ENCODE peak calls at places on chromosomes 6 and 20, in six cellular contexts. One of them, this sample, is unnamed.

GRCh38 chr20:31494131-31494530 is 19.0 kb downstream of the REM1 start:
- DNase-seq in H9: peak; percentile 73
- DNase-seq in H1: peak; percentile 67
- DNase-seq in neuronal stem cell: no peak
- DNase-seq in IMR-90: peak; percentile 41
- DNase-seq in mesenchymal stem cell: peak; percentile 52
- DNase-seq in this sample: peak; percentile 85

GRCh38 chr6:42960243-42961019 is at the start of gene GNMT:
- DNase-seq in IMR-90: no peak
- DNase-seq in mesenchymal stem cell: peak; percentile 35
- DNase-seq in neuronal stem cell: peak; percentile 42
- DNase-seq in H1: peak; percentile 90
- DNase-seq in H9: peak; percentile 91
- DNase-seq in this sample: peak; percentile 73

GRCh38 chr6:5499644-5500306 is 238.5 kb downstream of the FARS2 start:
- DNase-seq in mesenchymal stem cell: peak; percentile 43
- DNase-seq in H1: no peak
- DNase-seq in neuronal stem cell: no peak
- DNase-seq in H9: no peak
- DNase-seq in IMR-90: peak; percentile 76
- DNase-seq in this sample: no peak

GRCh38 chr6:170279977-170280688 is 10.7 kb downstream of the DLL1 start:
- DNase-seq in IMR-90: peak; percentile 12
- DNase-seq in H1: no peak
- DNase-seq in H9: no peak
- DNase-seq in mesenchymal stem cell: no peak
- DNase-seq in neuronal stem cell: no peak
- DNase-seq in this sample: peak; percentile 54

GRCh38 chr6:28683945-28684538 is 158.4 kb downstream of the GPX5 start:
- DNase-seq in mesenchymal stem cell: peak; percentile 58
- DNase-seq in neuronal stem cell: peak; percentile 35
- DNase-seq in H1: no peak
- DNase-seq in IMR-90: peak; percentile 34
- DNase-seq in H9: peak; percentile 32
- DNase-seq in this sample: peak; percentile 69

GRCh38 chr6:41335296-41335695 is at the start of gene NCR2:
- DNase-seq in neuronal stem cell: no peak
- DNase-seq in IMR-90: no peak
- DNase-seq in mesenchymal stem cell: no peak
- DNase-seq in H1: no peak
- DNase-seq in H9: no peak
- DNase-seq in this sample: no peak

GRCh38 chr20:7399114-7399513 is 541.1 kb downstream of the HAO1 start:
- DNase-seq in H9: no peak
- DNase-seq in IMR-90: no peak
- DNase-seq in H1: no peak
- DNase-seq in neuronal stem cell: no peak
- DNase-seq in mesenchymal stem cell: no peak
- DNase-seq in this sample: no peak

GRCh38 chr6:108549741-108550140 is 11.0 kb upstream of the FOXO3 start:
- DNase-seq in IMR-90: no peak
- DNase-seq in neuronal stem cell: no peak
- DNase-seq in H1: no peak
- DNase-seq in H9: no peak
- DNase-seq in mesenchymal stem cell: peak; percentile 12
- DNase-seq in this sample: no peak

GRCh38 chr6:5898563-5898962 is 108.2 kb downstream of the NRN1 start:
- DNase-seq in neuronal stem cell: no peak
- DNase-seq in H9: peak; percentile 37
- DNase-seq in mesenchymal stem cell: no peak
- DNase-seq in H1: no peak
- DNase-seq in IMR-90: no peak
- DNase-seq in this sample: no peak

GRCh38 chr20:19275630-19276071 is 63.2 kb downstream of the SLC24A3 start:
- DNase-seq in neuronal stem cell: no peak
- DNase-seq in H9: no peak
- DNase-seq in H1: no peak
- DNase-seq in mesenchymal stem cell: no peak
- DNase-seq in IMR-90: no peak
- DNase-seq in this sample: no peak

GRCh38 chr6:81215092-81215432 is 537.4 kb downstream of the TENT5A start:
- DNase-seq in IMR-90: no peak
- DNase-seq in neuronal stem cell: no peak
- DNase-seq in mesenchymal stem cell: no peak
- DNase-seq in H1: no peak
- DNase-seq in H9: peak; percentile 28
- DNase-seq in this sample: no peak

GRCh38 chr6:52362443-52363221 is 681 bp downstream of the PAQR8 start:
- DNase-seq in neuronal stem cell: peak; percentile 27
- DNase-seq in mesenchymal stem cell: peak; percentile 38
- DNase-seq in IMR-90: no peak
- DNase-seq in H1: peak; percentile 79
- DNase-seq in H9: peak; percentile 58
- DNase-seq in this sample: no peak

GRCh38 chr20:50434653-50435396 is 75.4 kb upstream of the PTPN1 start:
- DNase-seq in IMR-90: peak; percentile 86
- DNase-seq in mesenchymal stem cell: peak; percentile 92
- DNase-seq in H9: no peak
- DNase-seq in neuronal stem cell: no peak
- DNase-seq in H1: no peak
- DNase-seq in this sample: no peak

GRCh38 chr6:37218061-37218460 is 39.5 kb upstream of the TBC1D22B start:
- DNase-seq in H9: no peak
- DNase-seq in IMR-90: no peak
- DNase-seq in mesenchymal stem cell: no peak
- DNase-seq in neuronal stem cell: no peak
- DNase-seq in H1: no peak
- DNase-seq in this sample: no peak

GRCh38 chr6:160927416-160927815 is 64.2 kb upstream of the MAP3K4 start:
- DNase-seq in H9: no peak
- DNase-seq in H1: no peak
- DNase-seq in IMR-90: no peak
- DNase-seq in mesenchymal stem cell: no peak
- DNase-seq in neuronal stem cell: no peak
- DNase-seq in this sample: peak; percentile 83

GRCh38 chr6:112231609-112232060 is 22.7 kb downstream of the LAMA4 start:
- DNase-seq in mesenchymal stem cell: no peak
- DNase-seq in H9: no peak
- DNase-seq in H1: no peak
- DNase-seq in IMR-90: peak; percentile 49
- DNase-seq in neuronal stem cell: no peak
- DNase-seq in this sample: no peak

GRCh38 chr20:18403269-18403668 is 63.6 kb downstream of the DZANK1 start:
- DNase-seq in mesenchymal stem cell: no peak
- DNase-seq in IMR-90: no peak
- DNase-seq in neuronal stem cell: no peak
- DNase-seq in H1: no peak
- DNase-seq in H9: no peak
- DNase-seq in this sample: no peak

GRCh38 chr20:63061701-63062100 is 54.9 kb upstream of the BHLHE23 start:
- DNase-seq in IMR-90: no peak
- DNase-seq in neuronal stem cell: no peak
- DNase-seq in H9: peak; percentile 16
- DNase-seq in H1: no peak
- DNase-seq in mesenchymal stem cell: no peak
- DNase-seq in this sample: no peak

GRCh38 chr6:29793796-29794195 is 33.8 kb upstream of the HLA-G start:
- DNase-seq in mesenchymal stem cell: no peak
- DNase-seq in H1: no peak
- DNase-seq in neuronal stem cell: no peak
- DNase-seq in IMR-90: no peak
- DNase-seq in H9: no peak
- DNase-seq in this sample: no peak

GRCh38 chr6:134491473-134491872 is 173.6 kb upstream of the SGK1 start:
- DNase-seq in IMR-90: peak; percentile 68
- DNase-seq in mesenchymal stem cell: peak; percentile 18
- DNase-seq in H1: no peak
- DNase-seq in H9: no peak
- DNase-seq in neuronal stem cell: no peak
- DNase-seq in this sample: no peak

GRCh38 chr6:155261146-155261900 is 2.5 kb upstream of the CLDN20 start:
- DNase-seq in IMR-90: no peak
- DNase-seq in neuronal stem cell: peak; percentile 40
- DNase-seq in H9: peak; percentile 74
- DNase-seq in H1: no peak
- DNase-seq in mesenchymal stem cell: no peak
- DNase-seq in this sample: no peak
- H4K91ac ChIP-seq in IMR-90: no peak overlapping the region
- H4K91ac ChIP-seq in neuronal stem cell: no peak overlapping the region
- H4K91ac ChIP-seq in H9: no peak overlapping the region
- H4K91ac ChIP-seq in H1: no peak overlapping the region
- H4K91ac ChIP-seq in mesenchymal stem cell: no peak overlapping the region
- H4K91ac ChIP-seq in this sample: no peak overlapping the region

DNA sequence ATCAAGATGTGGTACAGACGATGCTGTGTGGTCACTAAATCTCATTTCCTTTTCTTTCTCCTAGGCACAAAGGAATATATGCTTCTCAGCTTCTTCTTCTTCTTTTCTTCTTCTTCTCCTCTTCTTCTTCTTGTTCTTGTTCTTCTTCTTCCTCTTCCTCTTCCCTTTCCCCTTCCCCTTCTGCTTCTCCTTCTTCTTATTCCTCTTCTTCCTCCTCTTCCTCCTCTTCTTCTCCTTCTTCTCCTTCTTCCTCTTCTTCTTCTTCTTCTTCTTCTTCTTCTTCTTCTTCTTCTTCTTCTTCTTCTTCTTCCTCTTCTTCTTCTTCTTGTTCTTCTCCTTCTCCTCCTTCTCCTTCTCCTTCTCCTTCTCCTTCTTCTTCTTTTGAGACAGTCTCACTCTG is 190.4 kb upstream of the DTNBP1 start:
- DNase-seq in IMR-90: no peak
- DNase-seq in mesenchymal stem cell: no peak
- DNase-seq in neuronal stem cell: no peak
- DNase-seq in H1: no peak
- DNase-seq in H9: no peak
- DNase-seq in this sample: no peak
- H3K14ac ChIP-seq in IMR-90: no peak overlapping the region
- H3K14ac ChIP-seq in mesenchymal stem cell: no peak overlapping the region
- H3K14ac ChIP-seq in neuronal stem cell: no peak overlapping the region
- H3K14ac ChIP-seq in H1: no peak overlapping the region
- H3K14ac ChIP-seq in H9: no peak overlapping the region
- H3K14ac ChIP-seq in this sample: no peak overlapping the region

GRCh38 chr20:52432740-52433139 is 241.2 kb upstream of the ZFP64 start:
- DNase-seq in neuronal stem cell: no peak
- DNase-seq in H1: no peak
- DNase-seq in mesenchymal stem cell: no peak
- DNase-seq in H9: no peak
- DNase-seq in IMR-90: no peak
- DNase-seq in this sample: no peak

GRCh38 chr20:52438326-52438963 is 246.9 kb upstream of the ZFP64 start:
- DNase-seq in H1: peak; percentile 48
- DNase-seq in H9: no peak
- DNase-seq in mesenchymal stem cell: no peak
- DNase-seq in neuronal stem cell: no peak
- DNase-seq in IMR-90: no peak
- DNase-seq in this sample: no peak

GRCh38 chr20:52434041-52434425 is 242.5 kb upstream of the ZFP64 start:
- DNase-seq in mesenchymal stem cell: no peak
- DNase-seq in IMR-90: no peak
- DNase-seq in H1: no peak
- DNase-seq in H9: no peak
- DNase-seq in neuronal stem cell: no peak
- DNase-seq in this sample: no peak

GRCh38 chr20:52433326-52434040 is 241.9 kb upstream of the ZFP64 start:
- DNase-seq in neuronal stem cell: no peak
- DNase-seq in IMR-90: no peak
- DNase-seq in mesenchymal stem cell: no peak
- DNase-seq in H1: no peak
- DNase-seq in H9: no peak
- DNase-seq in this sample: no peak

DNA sequence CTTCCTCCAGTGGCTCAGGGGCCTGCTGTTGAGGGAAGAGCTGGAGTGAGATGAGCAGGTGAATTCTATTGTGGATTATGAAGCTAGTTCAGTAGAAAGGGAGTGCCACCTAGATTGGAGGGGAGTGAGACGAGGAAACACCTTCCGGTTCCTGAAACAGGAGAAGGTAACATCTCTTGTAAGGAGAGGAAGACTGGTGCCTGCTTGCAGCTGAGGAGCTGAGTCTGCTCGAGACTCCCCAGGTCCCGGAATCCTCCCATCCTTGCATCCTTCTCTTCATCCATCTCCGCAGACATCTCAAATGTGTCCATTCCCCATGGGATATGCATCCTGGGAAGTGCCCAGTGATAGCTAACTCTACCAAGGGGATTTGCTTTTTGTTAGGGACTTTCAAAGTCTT is 242.9 kb upstream of the ZFP64 start:
- DNase-seq in mesenchymal stem cell: no peak
- DNase-seq in H9: no peak
- DNase-seq in IMR-90: no peak
- DNase-seq in neuronal stem cell: no peak
- DNase-seq in H1: no peak
- DNase-seq in this sample: no peak
- H4K91ac ChIP-seq in mesenchymal stem cell: no peak overlapping the region
- H4K91ac ChIP-seq in H9: no peak overlapping the region
- H4K91ac ChIP-seq in IMR-90: no peak overlapping the region
- H4K91ac ChIP-seq in neuronal stem cell: no peak overlapping the region
- H4K91ac ChIP-seq in H1: no peak overlapping the region
- H4K91ac ChIP-seq in this sample: no peak overlapping the region

DNA sequence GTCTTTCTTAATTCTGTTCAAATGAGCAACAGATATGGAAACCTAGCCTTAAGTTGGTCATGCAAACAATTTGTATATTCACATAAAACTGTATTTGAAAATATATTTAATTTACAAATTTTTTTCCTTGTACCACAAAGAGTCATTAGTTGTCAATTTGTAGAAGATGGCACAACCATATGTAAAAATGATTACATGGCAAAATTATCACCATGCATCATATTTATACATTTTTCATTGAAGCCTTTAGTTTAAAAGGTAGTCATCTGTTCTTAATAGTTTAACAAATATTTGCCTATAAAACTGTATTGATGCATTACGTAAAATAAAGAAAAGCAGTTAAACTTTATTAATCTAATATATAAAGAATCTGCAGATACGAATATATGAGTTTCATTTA is 1306.8 kb upstream of the ADGRB3 start:
- DNase-seq in IMR-90: no peak
- DNase-seq in neuronal stem cell: no peak
- DNase-seq in H9: no peak
- DNase-seq in H1: no peak
- DNase-seq in mesenchymal stem cell: no peak
- DNase-seq in this sample: no peak
- H3K14ac ChIP-seq in IMR-90: no peak overlapping the region
- H3K14ac ChIP-seq in neuronal stem cell: no peak overlapping the region
- H3K14ac ChIP-seq in H9: no peak overlapping the region
- H3K14ac ChIP-seq in H1: no peak overlapping the region
- H3K14ac ChIP-seq in mesenchymal stem cell: no peak overlapping the region
- H3K14ac ChIP-seq in this sample: no peak overlapping the region

This sample was measured in trophoblast cell.